ENCODE peak calls at places on chromosomes 11 and 22, in ten cellular contexts. One of them, this sample, is unnamed.

GRCh38 chr11:59678118-59678812 is 9.4 kb upstream of the PATL1 start:
- DNase-seq in SW480: no peak
- DNase-seq in AG09319: no peak
- DNase-seq in lower lobe of right lung: no peak
- DNase-seq in fibroblast of pulmonary artery: peak
- DNase-seq in activated gamma-delta T cell treated with Interleukin-2 at 50 U/mL for 16 hours: no peak
- DNase-seq in activated CD4-positive, alpha-beta T cell treated with anti-CD3 and anti-CD28 coated beads, Interleukin-2, amount 50 U/mL, for 24 hours: no peak
- DNase-seq in stimulated activated CD4-positive, alpha-beta T cell treated with anti-CD3 and anti-CD28 coated beads, Interleukin-4, amount 100 ng/mL, for 48 hours: no peak
- DNase-seq in NCI-H748 treated with DMSO at 0.1 percent for 48 hours: no peak
- DNase-seq in mesenteric fat pad: no peak
- DNase-seq in this sample: no peak

GRCh38 chr11:47726878-47727514 is 11.8 kb upstream of the AGBL2 start:
- DNase-seq in SW480: no peak
- DNase-seq in AG09319: no peak
- DNase-seq in lower lobe of right lung: no peak
- DNase-seq in fibroblast of pulmonary artery: no peak
- DNase-seq in activated gamma-delta T cell treated with Interleukin-2 at 50 U/mL for 16 hours: no peak
- DNase-seq in activated CD4-positive, alpha-beta T cell treated with anti-CD3 and anti-CD28 coated beads, Interleukin-2, amount 50 U/mL, for 24 hours: no peak
- DNase-seq in stimulated activated CD4-positive, alpha-beta T cell treated with anti-CD3 and anti-CD28 coated beads, Interleukin-4, amount 100 ng/mL, for 48 hours: no peak
- DNase-seq in NCI-H748 treated with DMSO at 0.1 percent for 48 hours: no peak
- DNase-seq in mesenteric fat pad: no peak
- DNase-seq in this sample: no peak

GRCh38 chr11:26947379-26947844 is 46.5 kb upstream of the FIBIN start:
- DNase-seq in SW480: no peak
- DNase-seq in AG09319: peak
- DNase-seq in lower lobe of right lung: no peak
- DNase-seq in fibroblast of pulmonary artery: peak
- DNase-seq in activated gamma-delta T cell treated with Interleukin-2 at 50 U/mL for 16 hours: no peak
- DNase-seq in activated CD4-positive, alpha-beta T cell treated with anti-CD3 and anti-CD28 coated beads, Interleukin-2, amount 50 U/mL, for 24 hours: no peak
- DNase-seq in stimulated activated CD4-positive, alpha-beta T cell treated with anti-CD3 and anti-CD28 coated beads, Interleukin-4, amount 100 ng/mL, for 48 hours: no peak
- DNase-seq in NCI-H748 treated with DMSO at 0.1 percent for 48 hours: no peak
- DNase-seq in mesenteric fat pad: no peak
- DNase-seq in this sample: peak

GRCh38 chr11:79221417-79222130 is 219.3 kb downstream of the TENM4 start:
- DNase-seq in SW480: no peak
- DNase-seq in AG09319: no peak
- DNase-seq in lower lobe of right lung: no peak
- DNase-seq in fibroblast of pulmonary artery: no peak
- DNase-seq in activated gamma-delta T cell treated with Interleukin-2 at 50 U/mL for 16 hours: no peak
- DNase-seq in activated CD4-positive, alpha-beta T cell treated with anti-CD3 and anti-CD28 coated beads, Interleukin-2, amount 50 U/mL, for 24 hours: no peak
- DNase-seq in stimulated activated CD4-positive, alpha-beta T cell treated with anti-CD3 and anti-CD28 coated beads, Interleukin-4, amount 100 ng/mL, for 48 hours: no peak
- DNase-seq in NCI-H748 treated with DMSO at 0.1 percent for 48 hours: no peak
- DNase-seq in mesenteric fat pad: peak
- DNase-seq in this sample: no peak

GRCh38 chr11:30801357-30801756 is 215.2 kb upstream of the MPPED2 start:
- DNase-seq in SW480: peak
- DNase-seq in AG09319: no peak
- DNase-seq in lower lobe of right lung: no peak
- DNase-seq in fibroblast of pulmonary artery: no peak
- DNase-seq in activated gamma-delta T cell treated with Interleukin-2 at 50 U/mL for 16 hours: no peak
- DNase-seq in activated CD4-positive, alpha-beta T cell treated with anti-CD3 and anti-CD28 coated beads, Interleukin-2, amount 50 U/mL, for 24 hours: no peak
- DNase-seq in stimulated activated CD4-positive, alpha-beta T cell treated with anti-CD3 and anti-CD28 coated beads, Interleukin-4, amount 100 ng/mL, for 48 hours: no peak
- DNase-seq in NCI-H748 treated with DMSO at 0.1 percent for 48 hours: no peak
- DNase-seq in mesenteric fat pad: no peak
- DNase-seq in this sample: no peak

GRCh38 chr11:17459211-17459610 is 17.4 kb downstream of the ABCC8 start:
- DNase-seq in SW480: no peak
- DNase-seq in AG09319: no peak
- DNase-seq in lower lobe of right lung: no peak
- DNase-seq in fibroblast of pulmonary artery: no peak
- DNase-seq in activated gamma-delta T cell treated with Interleukin-2 at 50 U/mL for 16 hours: no peak
- DNase-seq in activated CD4-positive, alpha-beta T cell treated with anti-CD3 and anti-CD28 coated beads, Interleukin-2, amount 50 U/mL, for 24 hours: no peak
- DNase-seq in stimulated activated CD4-positive, alpha-beta T cell treated with anti-CD3 and anti-CD28 coated beads, Interleukin-4, amount 100 ng/mL, for 48 hours: no peak
- DNase-seq in NCI-H748 treated with DMSO at 0.1 percent for 48 hours: no peak
- DNase-seq in mesenteric fat pad: no peak
- DNase-seq in this sample: no peak

GRCh38 chr11:103450241-103450640 is 341.0 kb downstream of the DYNC2H1 start:
- DNase-seq in SW480: no peak
- DNase-seq in AG09319: no peak
- DNase-seq in lower lobe of right lung: no peak
- DNase-seq in fibroblast of pulmonary artery: no peak
- DNase-seq in activated gamma-delta T cell treated with Interleukin-2 at 50 U/mL for 16 hours: no peak
- DNase-seq in activated CD4-positive, alpha-beta T cell treated with anti-CD3 and anti-CD28 coated beads, Interleukin-2, amount 50 U/mL, for 24 hours: no peak
- DNase-seq in stimulated activated CD4-positive, alpha-beta T cell treated with anti-CD3 and anti-CD28 coated beads, Interleukin-4, amount 100 ng/mL, for 48 hours: no peak
- DNase-seq in NCI-H748 treated with DMSO at 0.1 percent for 48 hours: no peak
- DNase-seq in mesenteric fat pad: no peak
- DNase-seq in this sample: no peak

GRCh38 chr11:109971184-109971523 is 122.0 kb upstream of the ZC3H12C start:
- DNase-seq in SW480: no peak
- DNase-seq in AG09319: no peak
- DNase-seq in lower lobe of right lung: no peak
- DNase-seq in fibroblast of pulmonary artery: peak
- DNase-seq in activated gamma-delta T cell treated with Interleukin-2 at 50 U/mL for 16 hours: no peak
- DNase-seq in activated CD4-positive, alpha-beta T cell treated with anti-CD3 and anti-CD28 coated beads, Interleukin-2, amount 50 U/mL, for 24 hours: no peak
- DNase-seq in stimulated activated CD4-positive, alpha-beta T cell treated with anti-CD3 and anti-CD28 coated beads, Interleukin-4, amount 100 ng/mL, for 48 hours: no peak
- DNase-seq in NCI-H748 treated with DMSO at 0.1 percent for 48 hours: no peak
- DNase-seq in mesenteric fat pad: no peak
- DNase-seq in this sample: peak

GRCh38 chr11:122258446-122258994 is 142.5 kb upstream of the BLID start:
- DNase-seq in SW480: peak
- DNase-seq in AG09319: no peak
- DNase-seq in lower lobe of right lung: no peak
- DNase-seq in fibroblast of pulmonary artery: no peak
- DNase-seq in activated gamma-delta T cell treated with Interleukin-2 at 50 U/mL for 16 hours: no peak
- DNase-seq in activated CD4-positive, alpha-beta T cell treated with anti-CD3 and anti-CD28 coated beads, Interleukin-2, amount 50 U/mL, for 24 hours: no peak
- DNase-seq in stimulated activated CD4-positive, alpha-beta T cell treated with anti-CD3 and anti-CD28 coated beads, Interleukin-4, amount 100 ng/mL, for 48 hours: no peak
- DNase-seq in NCI-H748 treated with DMSO at 0.1 percent for 48 hours: no peak
- DNase-seq in mesenteric fat pad: no peak
- DNase-seq in this sample: no peak

GRCh38 chr22:32858121-32858703 is 56.7 kb downstream of the TIMP3 start:
- DNase-seq in SW480: no peak
- DNase-seq in AG09319: no peak
- DNase-seq in lower lobe of right lung: no peak
- DNase-seq in fibroblast of pulmonary artery: no peak
- DNase-seq in activated gamma-delta T cell treated with Interleukin-2 at 50 U/mL for 16 hours: no peak
- DNase-seq in activated CD4-positive, alpha-beta T cell treated with anti-CD3 and anti-CD28 coated beads, Interleukin-2, amount 50 U/mL, for 24 hours: no peak
- DNase-seq in stimulated activated CD4-positive, alpha-beta T cell treated with anti-CD3 and anti-CD28 coated beads, Interleukin-4, amount 100 ng/mL, for 48 hours: no peak
- DNase-seq in NCI-H748 treated with DMSO at 0.1 percent for 48 hours: no peak
- DNase-seq in mesenteric fat pad: no peak
- DNase-seq in this sample: no peak

GRCh38 chr11:60717956-60718355 is 6.6 kb upstream of the MS4A18 start:
- DNase-seq in SW480: no peak
- DNase-seq in AG09319: no peak
- DNase-seq in lower lobe of right lung: no peak
- DNase-seq in fibroblast of pulmonary artery: no peak
- DNase-seq in activated gamma-delta T cell treated with Interleukin-2 at 50 U/mL for 16 hours: no peak
- DNase-seq in activated CD4-positive, alpha-beta T cell treated with anti-CD3 and anti-CD28 coated beads, Interleukin-2, amount 50 U/mL, for 24 hours: no peak
- DNase-seq in stimulated activated CD4-positive, alpha-beta T cell treated with anti-CD3 and anti-CD28 coated beads, Interleukin-4, amount 100 ng/mL, for 48 hours: no peak
- DNase-seq in NCI-H748 treated with DMSO at 0.1 percent for 48 hours: no peak
- DNase-seq in mesenteric fat pad: no peak
- DNase-seq in this sample: no peak

GRCh38 chr11:132866783-132867545 is 665.3 kb downstream of the OPCML start:
- DNase-seq in SW480: no peak
- DNase-seq in AG09319: no peak
- DNase-seq in lower lobe of right lung: no peak
- DNase-seq in fibroblast of pulmonary artery: no peak
- DNase-seq in activated gamma-delta T cell treated with Interleukin-2 at 50 U/mL for 16 hours: no peak
- DNase-seq in activated CD4-positive, alpha-beta T cell treated with anti-CD3 and anti-CD28 coated beads, Interleukin-2, amount 50 U/mL, for 24 hours: no peak
- DNase-seq in stimulated activated CD4-positive, alpha-beta T cell treated with anti-CD3 and anti-CD28 coated beads, Interleukin-4, amount 100 ng/mL, for 48 hours: no peak
- DNase-seq in NCI-H748 treated with DMSO at 0.1 percent for 48 hours: no peak
- DNase-seq in mesenteric fat pad: no peak
- DNase-seq in this sample: no peak

GRCh38 chr22:39290724-39291161 is 28.7 kb downstream of the RPL3 start:
- DNase-seq in SW480: peak
- DNase-seq in AG09319: no peak
- DNase-seq in lower lobe of right lung: no peak
- DNase-seq in fibroblast of pulmonary artery: peak
- DNase-seq in activated gamma-delta T cell treated with Interleukin-2 at 50 U/mL for 16 hours: no peak
- DNase-seq in activated CD4-positive, alpha-beta T cell treated with anti-CD3 and anti-CD28 coated beads, Interleukin-2, amount 50 U/mL, for 24 hours: no peak
- DNase-seq in stimulated activated CD4-positive, alpha-beta T cell treated with anti-CD3 and anti-CD28 coated beads, Interleukin-4, amount 100 ng/mL, for 48 hours: no peak
- DNase-seq in NCI-H748 treated with DMSO at 0.1 percent for 48 hours: no peak
- DNase-seq in mesenteric fat pad: no peak
- DNase-seq in this sample: peak

GRCh38 chr11:8225589-8226036 is 38.1 kb downstream of the LMO1 start:
- DNase-seq in SW480: peak
- DNase-seq in AG09319: peak
- DNase-seq in lower lobe of right lung: peak
- DNase-seq in fibroblast of pulmonary artery: peak
- DNase-seq in activated gamma-delta T cell treated with Interleukin-2 at 50 U/mL for 16 hours: peak
- DNase-seq in activated CD4-positive, alpha-beta T cell treated with anti-CD3 and anti-CD28 coated beads, Interleukin-2, amount 50 U/mL, for 24 hours: peak
- DNase-seq in stimulated activated CD4-positive, alpha-beta T cell treated with anti-CD3 and anti-CD28 coated beads, Interleukin-4, amount 100 ng/mL, for 48 hours: peak
- DNase-seq in NCI-H748 treated with DMSO at 0.1 percent for 48 hours: peak
- DNase-seq in mesenteric fat pad: no peak
- DNase-seq in this sample: peak

GRCh38 chr11:13924801-13925327 is 37.7 kb upstream of the SPON1 start:
- DNase-seq in SW480: no peak
- DNase-seq in AG09319: no peak
- DNase-seq in lower lobe of right lung: no peak
- DNase-seq in fibroblast of pulmonary artery: peak
- DNase-seq in activated gamma-delta T cell treated with Interleukin-2 at 50 U/mL for 16 hours: no peak
- DNase-seq in activated CD4-positive, alpha-beta T cell treated with anti-CD3 and anti-CD28 coated beads, Interleukin-2, amount 50 U/mL, for 24 hours: no peak
- DNase-seq in stimulated activated CD4-positive, alpha-beta T cell treated with anti-CD3 and anti-CD28 coated beads, Interleukin-4, amount 100 ng/mL, for 48 hours: no peak
- DNase-seq in NCI-H748 treated with DMSO at 0.1 percent for 48 hours: no peak
- DNase-seq in mesenteric fat pad: no peak
- DNase-seq in this sample: peak

This sample was measured in cardiac muscle cell.